ENCODE peak calls at places on chromosome 2, in six cellular contexts. One of them, this sample, is unnamed.

GRCh38 chr2:74325815-74326214 is 17.4 kb downstream of the SLC4A5 start:
- DNase-seq in progenitor cell of endocrine pancreas: no peak
- DNase-seq in choroid plexus epithelial cell: no peak
- DNase-seq in omental fat pad: no peak
- DNase-seq in activated B cell treated with CpG ODN at 0.5 μM for 24 hours: no peak
- DNase-seq in nephron progenitor cell: no peak
- DNase-seq in this sample: no peak

GRCh38 chr2:30026091-30027055 is 105.0 kb upstream of the ALK start:
- DNase-seq in progenitor cell of endocrine pancreas: peak; percentile 38
- DNase-seq in choroid plexus epithelial cell: peak; percentile 71
- DNase-seq in omental fat pad: no peak
- DNase-seq in activated B cell treated with CpG ODN at 0.5 μM for 24 hours: no peak
- DNase-seq in nephron progenitor cell: peak; percentile 74
- DNase-seq in this sample: no peak

GRCh38 chr2:12046641-12047040 is 300.2 kb downstream of the LPIN1 start:
- DNase-seq in progenitor cell of endocrine pancreas: no peak
- DNase-seq in choroid plexus epithelial cell: peak; percentile 64
- DNase-seq in omental fat pad: no peak
- DNase-seq in activated B cell treated with CpG ODN at 0.5 μM for 24 hours: no peak
- DNase-seq in nephron progenitor cell: no peak
- DNase-seq in this sample: no peak

GRCh38 chr2:224884188-224884587 is 158.1 kb downstream of the DOCK10 start:
- DNase-seq in progenitor cell of endocrine pancreas: no peak
- DNase-seq in choroid plexus epithelial cell: peak; percentile 79
- DNase-seq in omental fat pad: no peak
- DNase-seq in activated B cell treated with CpG ODN at 0.5 μM for 24 hours: no peak
- DNase-seq in nephron progenitor cell: no peak
- DNase-seq in this sample: no peak

GRCh38 chr2:96868555-96869280 is 1.2 kb downstream of the SEMA4C start:
- DNase-seq in progenitor cell of endocrine pancreas: peak; percentile 84
- DNase-seq in choroid plexus epithelial cell: peak; percentile 95
- DNase-seq in omental fat pad: peak; percentile 68
- DNase-seq in activated B cell treated with CpG ODN at 0.5 μM for 24 hours: peak; percentile 40
- DNase-seq in nephron progenitor cell: peak; percentile 88
- DNase-seq in this sample: peak; percentile 44

GRCh38 chr2:197866449-197866848 is 62.1 kb downstream of the PLCL1 start:
- DNase-seq in progenitor cell of endocrine pancreas: no peak
- DNase-seq in choroid plexus epithelial cell: no peak
- DNase-seq in omental fat pad: no peak
- DNase-seq in activated B cell treated with CpG ODN at 0.5 μM for 24 hours: no peak
- DNase-seq in nephron progenitor cell: no peak
- DNase-seq in this sample: no peak

GRCh38 chr2:68223419-68223818 is 28.9 kb downstream of the PPP3R1 start:
- DNase-seq in progenitor cell of endocrine pancreas: no peak
- DNase-seq in choroid plexus epithelial cell: peak; percentile 35
- DNase-seq in omental fat pad: no peak
- DNase-seq in activated B cell treated with CpG ODN at 0.5 μM for 24 hours: no peak
- DNase-seq in nephron progenitor cell: no peak
- DNase-seq in this sample: no peak

GRCh38 chr2:12685145-12685544 is 31.6 kb upstream of the TRIB2 start:
- DNase-seq in progenitor cell of endocrine pancreas: no peak
- DNase-seq in choroid plexus epithelial cell: no peak
- DNase-seq in omental fat pad: no peak
- DNase-seq in activated B cell treated with CpG ODN at 0.5 μM for 24 hours: no peak
- DNase-seq in nephron progenitor cell: no peak
- DNase-seq in this sample: no peak

GRCh38 chr2:239153806-239154591 is 246.8 kb downstream of the HDAC4 start:
- DNase-seq in progenitor cell of endocrine pancreas: no peak
- DNase-seq in choroid plexus epithelial cell: no peak
- DNase-seq in omental fat pad: peak; percentile 20
- DNase-seq in activated B cell treated with CpG ODN at 0.5 μM for 24 hours: no peak
- DNase-seq in nephron progenitor cell: no peak
- DNase-seq in this sample: peak; percentile 26

GRCh38 chr2:103773884-103774283 is 1012.1 kb downstream of the TMEM182 start:
- DNase-seq in progenitor cell of endocrine pancreas: no peak
- DNase-seq in choroid plexus epithelial cell: no peak
- DNase-seq in omental fat pad: no peak
- DNase-seq in activated B cell treated with CpG ODN at 0.5 μM for 24 hours: no peak
- DNase-seq in nephron progenitor cell: no peak
- DNase-seq in this sample: no peak

GRCh38 chr2:152411154-152411553 is 76.2 kb downstream of the FMNL2 start:
- DNase-seq in progenitor cell of endocrine pancreas: no peak
- DNase-seq in choroid plexus epithelial cell: peak; percentile 42
- DNase-seq in omental fat pad: no peak
- DNase-seq in activated B cell treated with CpG ODN at 0.5 μM for 24 hours: no peak
- DNase-seq in nephron progenitor cell: no peak
- DNase-seq in this sample: no peak

GRCh38 chr2:9440058-9440727 is 16.7 kb downstream of the CPSF3 start:
- DNase-seq in progenitor cell of endocrine pancreas: no peak
- DNase-seq in choroid plexus epithelial cell: peak; percentile 78
- DNase-seq in omental fat pad: no peak
- DNase-seq in activated B cell treated with CpG ODN at 0.5 μM for 24 hours: no peak
- DNase-seq in nephron progenitor cell: no peak
- DNase-seq in this sample: no peak

GRCh38 chr2:226699321-226699720 is 100.3 kb downstream of the IRS1 start:
- DNase-seq in progenitor cell of endocrine pancreas: no peak
- DNase-seq in choroid plexus epithelial cell: peak; percentile 60
- DNase-seq in omental fat pad: no peak
- DNase-seq in activated B cell treated with CpG ODN at 0.5 μM for 24 hours: no peak
- DNase-seq in nephron progenitor cell: no peak
- DNase-seq in this sample: no peak

GRCh38 chr2:227456772-227457171 is 15.2 kb upstream of the AGFG1 start:
- DNase-seq in progenitor cell of endocrine pancreas: no peak
- DNase-seq in choroid plexus epithelial cell: peak; percentile 59
- DNase-seq in omental fat pad: no peak
- DNase-seq in activated B cell treated with CpG ODN at 0.5 μM for 24 hours: no peak
- DNase-seq in nephron progenitor cell: no peak
- DNase-seq in this sample: no peak

GRCh38 chr2:15346624-15347023 is 214.5 kb downstream of the NBAS start:
- DNase-seq in progenitor cell of endocrine pancreas: no peak
- DNase-seq in choroid plexus epithelial cell: no peak
- DNase-seq in omental fat pad: no peak
- DNase-seq in activated B cell treated with CpG ODN at 0.5 μM for 24 hours: no peak
- DNase-seq in nephron progenitor cell: no peak
- DNase-seq in this sample: no peak

GRCh38 chr2:192749606-192750200 is 555.0 kb upstream of the TMEFF2 start:
- DNase-seq in progenitor cell of endocrine pancreas: no peak
- DNase-seq in choroid plexus epithelial cell: peak; percentile 3
- DNase-seq in omental fat pad: no peak
- DNase-seq in activated B cell treated with CpG ODN at 0.5 μM for 24 hours: no peak
- DNase-seq in nephron progenitor cell: no peak
- DNase-seq in this sample: no peak
- TF ChIP-seq CTCF in progenitor cell of endocrine pancreas: peak; percentile 51
- TF ChIP-seq CTCF in choroid plexus epithelial cell: no peak
- TF ChIP-seq CTCF in omental fat pad: no peak
- TF ChIP-seq CTCF in activated B cell treated with CpG ODN at 0.5 μM for 24 hours: no peak
- TF ChIP-seq CTCF in nephron progenitor cell: peak; percentile 29
- TF ChIP-seq CTCF in this sample: no peak

GRCh38 chr2:80205498-80205897 is 99.1 kb downstream of the LRRTM1 start:
- DNase-seq in progenitor cell of endocrine pancreas: no peak
- DNase-seq in choroid plexus epithelial cell: no peak
- DNase-seq in omental fat pad: no peak
- DNase-seq in activated B cell treated with CpG ODN at 0.5 μM for 24 hours: no peak
- DNase-seq in nephron progenitor cell: no peak
- DNase-seq in this sample: no peak

DNA sequence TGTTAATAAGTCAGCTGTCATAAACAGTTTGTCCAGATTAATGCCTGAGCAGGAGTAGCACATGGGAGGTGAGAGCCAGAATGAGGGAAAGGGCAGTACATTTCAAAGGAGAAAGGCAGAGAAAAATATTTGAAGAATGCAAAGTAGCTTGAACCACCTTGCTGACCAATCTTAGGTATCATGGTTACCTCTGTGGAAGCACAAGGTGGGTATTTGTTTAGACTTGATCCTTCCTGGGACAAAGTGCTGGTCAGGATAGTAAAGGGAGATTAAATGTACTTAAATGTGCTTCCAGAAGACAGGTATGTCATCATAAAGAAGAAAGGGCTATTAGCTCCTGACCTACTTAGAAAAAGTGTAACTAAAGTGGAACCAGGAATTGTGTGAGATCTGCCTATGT is 105.0 kb downstream of the LRRTM1 start:
- DNase-seq in progenitor cell of endocrine pancreas: no peak
- DNase-seq in choroid plexus epithelial cell: no peak
- DNase-seq in omental fat pad: no peak
- DNase-seq in activated B cell treated with CpG ODN at 0.5 μM for 24 hours: no peak
- DNase-seq in nephron progenitor cell: no peak
- DNase-seq in this sample: no peak
- TF ChIP-seq CTCF in progenitor cell of endocrine pancreas: no peak
- TF ChIP-seq CTCF in choroid plexus epithelial cell: no peak
- TF ChIP-seq CTCF in omental fat pad: no peak
- TF ChIP-seq CTCF in activated B cell treated with CpG ODN at 0.5 μM for 24 hours: no peak
- TF ChIP-seq CTCF in nephron progenitor cell: no peak
- TF ChIP-seq CTCF in this sample: no peak

DNA sequence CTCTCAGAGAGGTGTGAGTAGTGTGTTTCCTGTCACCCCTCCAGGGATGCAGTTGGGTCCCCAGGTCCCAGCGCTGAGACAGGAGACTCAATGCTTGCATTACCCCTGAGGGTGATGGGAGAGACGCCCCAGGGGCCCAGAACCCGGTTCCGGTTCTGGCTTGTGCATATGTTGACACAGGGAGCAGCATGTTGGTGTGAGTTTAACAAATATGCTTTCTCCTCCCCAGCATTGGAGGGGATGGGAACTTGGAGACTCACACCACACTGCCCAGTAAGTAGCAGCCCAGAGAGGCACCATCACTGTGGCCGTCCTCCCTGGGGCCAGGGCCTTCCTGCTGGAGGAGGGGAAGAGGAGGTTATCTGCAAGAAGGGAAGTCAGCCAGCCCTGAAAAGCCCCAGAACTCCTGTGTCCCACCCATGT is 124.5 kb downstream of the PLB1 start:
- DNase-seq in progenitor cell of endocrine pancreas: no peak
- DNase-seq in choroid plexus epithelial cell: no peak
- DNase-seq in omental fat pad: no peak
- DNase-seq in activated B cell treated with CpG ODN at 0.5 μM for 24 hours: no peak
- DNase-seq in nephron progenitor cell: no peak
- DNase-seq in this sample: no peak
- TF ChIP-seq CTCF in progenitor cell of endocrine pancreas: no peak
- TF ChIP-seq CTCF in choroid plexus epithelial cell: no peak
- TF ChIP-seq CTCF in omental fat pad: no peak
- TF ChIP-seq CTCF in activated B cell treated with CpG ODN at 0.5 μM for 24 hours: no peak
- TF ChIP-seq CTCF in nephron progenitor cell: no peak
- TF ChIP-seq CTCF in this sample: no peak

DNA sequence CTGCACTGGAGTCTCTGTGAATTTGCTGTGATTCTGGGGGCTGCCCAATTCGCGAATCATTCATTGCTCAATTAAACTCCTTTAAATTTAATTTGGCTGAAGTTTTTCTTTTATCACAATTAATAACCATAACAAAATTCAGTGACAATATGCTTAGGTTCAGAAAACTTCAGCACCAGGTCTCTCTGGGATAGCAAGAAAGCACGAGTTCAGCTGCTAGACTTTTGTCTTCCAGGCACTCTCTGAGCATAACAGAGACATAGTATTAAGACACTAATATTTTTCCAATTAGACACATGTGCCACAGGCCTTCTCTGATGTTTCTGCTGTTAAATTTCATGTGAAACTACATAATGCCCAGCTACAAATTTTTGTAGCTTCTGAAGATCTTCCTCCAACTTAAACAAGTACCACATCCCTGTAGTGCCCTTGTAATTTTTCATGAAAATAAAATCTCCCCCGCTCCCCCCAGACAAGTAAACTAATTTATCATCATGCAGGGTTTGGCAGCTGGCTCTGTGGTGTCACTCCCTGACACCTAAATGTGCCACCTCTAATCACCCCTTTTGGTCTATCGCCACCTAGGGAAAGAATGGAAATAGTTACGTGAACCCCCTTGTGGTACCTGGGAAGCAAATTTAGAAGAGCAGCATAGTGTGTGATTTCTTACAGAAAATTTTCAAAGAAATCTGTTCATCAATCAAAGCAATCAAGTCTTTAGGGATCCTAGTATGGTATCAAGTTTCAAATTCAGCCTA is 94.1 kb downstream of the CSRNP3 start:
- DNase-seq in progenitor cell of endocrine pancreas: no peak
- DNase-seq in choroid plexus epithelial cell: no peak
- DNase-seq in omental fat pad: no peak
- DNase-seq in activated B cell treated with CpG ODN at 0.5 μM for 24 hours: no peak
- DNase-seq in nephron progenitor cell: no peak
- DNase-seq in this sample: no peak
- TF ChIP-seq CTCF in progenitor cell of endocrine pancreas: no peak
- TF ChIP-seq CTCF in choroid plexus epithelial cell: peak; percentile 17
- TF ChIP-seq CTCF in omental fat pad: no peak
- TF ChIP-seq CTCF in activated B cell treated with CpG ODN at 0.5 μM for 24 hours: no peak
- TF ChIP-seq CTCF in nephron progenitor cell: peak; percentile 14
- TF ChIP-seq CTCF in this sample: no peak

GRCh38 chr2:232030229-232030628 is 68.7 kb downstream of the DIS3L2 start:
- DNase-seq in progenitor cell of endocrine pancreas: no peak
- DNase-seq in choroid plexus epithelial cell: no peak
- DNase-seq in omental fat pad: no peak
- DNase-seq in activated B cell treated with CpG ODN at 0.5 μM for 24 hours: no peak
- DNase-seq in nephron progenitor cell: no peak
- DNase-seq in this sample: no peak
- TF ChIP-seq CTCF in progenitor cell of endocrine pancreas: peak; percentile 27
- TF ChIP-seq CTCF in choroid plexus epithelial cell: peak; percentile 39
- TF ChIP-seq CTCF in omental fat pad: no peak
- TF ChIP-seq CTCF in activated B cell treated with CpG ODN at 0.5 μM for 24 hours: no peak
- TF ChIP-seq CTCF in nephron progenitor cell: peak; percentile 9
- TF ChIP-seq CTCF in this sample: no peak

GRCh38 chr2:142980246-142981068 is 103.0 kb downstream of the KYNU start:
- DNase-seq in progenitor cell of endocrine pancreas: no peak
- DNase-seq in choroid plexus epithelial cell: peak; percentile 84
- DNase-seq in omental fat pad: no peak
- DNase-seq in activated B cell treated with CpG ODN at 0.5 μM for 24 hours: no peak
- DNase-seq in nephron progenitor cell: no peak
- DNase-seq in this sample: no peak
- TF ChIP-seq CTCF in progenitor cell of endocrine pancreas: peak; percentile 72
- TF ChIP-seq CTCF in choroid plexus epithelial cell: peak; percentile 54
- TF ChIP-seq CTCF in omental fat pad: no peak
- TF ChIP-seq CTCF in activated B cell treated with CpG ODN at 0.5 μM for 24 hours: no peak
- TF ChIP-seq CTCF in nephron progenitor cell: peak; percentile 58
- TF ChIP-seq CTCF in this sample: peak; percentile 50

GRCh38 chr2:137888845-137889244 is 75.4 kb upstream of the HNMT start:
- DNase-seq in progenitor cell of endocrine pancreas: peak; percentile 37
- DNase-seq in choroid plexus epithelial cell: peak; percentile 42
- DNase-seq in omental fat pad: no peak
- DNase-seq in activated B cell treated with CpG ODN at 0.5 μM for 24 hours: no peak
- DNase-seq in nephron progenitor cell: peak; percentile 60
- DNase-seq in this sample: no peak
- TF ChIP-seq CTCF in progenitor cell of endocrine pancreas: peak; percentile 76
- TF ChIP-seq CTCF in choroid plexus epithelial cell: peak; percentile 69
- TF ChIP-seq CTCF in omental fat pad: no peak
- TF ChIP-seq CTCF in activated B cell treated with CpG ODN at 0.5 μM for 24 hours: no peak
- TF ChIP-seq CTCF in nephron progenitor cell: peak; percentile 50
- TF ChIP-seq CTCF in this sample: no peak

DNA sequence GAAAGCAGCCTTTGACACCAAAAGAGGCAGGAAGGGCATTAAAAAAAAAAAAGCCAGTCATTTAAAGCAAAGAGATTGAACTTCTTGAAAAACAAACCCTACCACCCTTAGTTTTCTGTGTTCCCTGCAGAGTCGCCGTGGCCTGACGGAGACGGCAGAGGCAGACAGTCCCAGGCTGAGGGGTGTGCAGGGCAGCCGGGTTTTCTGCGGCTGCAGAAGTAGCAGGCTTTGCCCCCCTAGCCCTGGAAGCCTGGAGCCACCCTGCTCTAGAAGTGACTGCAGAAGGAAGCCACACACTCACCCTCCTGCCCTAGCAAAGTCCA is 2.8 kb downstream of the INPP5D start:
- DNase-seq in progenitor cell of endocrine pancreas: no peak
- DNase-seq in choroid plexus epithelial cell: no peak
- DNase-seq in omental fat pad: no peak
- DNase-seq in activated B cell treated with CpG ODN at 0.5 μM for 24 hours: no peak
- DNase-seq in nephron progenitor cell: no peak
- DNase-seq in this sample: no peak
- TF ChIP-seq CTCF in progenitor cell of endocrine pancreas: no peak
- TF ChIP-seq CTCF in choroid plexus epithelial cell: no peak
- TF ChIP-seq CTCF in omental fat pad: no peak
- TF ChIP-seq CTCF in activated B cell treated with CpG ODN at 0.5 μM for 24 hours: no peak
- TF ChIP-seq CTCF in nephron progenitor cell: no peak
- TF ChIP-seq CTCF in this sample: no peak